ENCODE peak calls at places on chromosomes 6 and 20, in five cellular contexts. W is K562, T is GM12878, A is HepG2, G is H1. B is an unnamed sample.

GRCh38 chr6:14804444-14805210 is 441.2 kb upstream of the JARID2 start:
- DNase-seq in W (no peak), T (no peak), A (peak), G (no peak), B (no peak)

GRCh38 chr6:6751615-6752014 is 163.1 kb downstream of the LY86 start:
- DNase-seq in W (peak), T (no peak), A (no peak), G (no peak), B (peak)

GRCh38 chr20:36593347-36593746 is 12.2 kb upstream of the RAB5IF start:
- DNase-seq in W (no peak), T (no peak), A (no peak), G (no peak), B (no peak)

GRCh38 chr6:93341900-93342613 is 77.3 kb downstream of the EPHA7 start:
- DNase-seq in W (no peak), T (no peak), A (no peak), G (no peak), B (no peak)

GRCh38 chr6:51934098-51934497 is 153.3 kb downstream of the PKHD1 start:
- DNase-seq in W (peak), T (no peak), A (peak), G (peak), B (peak)

GRCh38 chr20:4130404-4131189 is 115.2 kb upstream of the RNF24 start:
- DNase-seq in W (peak), T (no peak), A (no peak), G (no peak), B (no peak)

GRCh38 chr6:44029489-44030185 is 97.6 kb downstream of the MRPL14 start:
- DNase-seq in W (no peak), T (no peak), A (no peak), G (no peak), B (no peak)

GRCh38 chr6:130558131-130558530 is 192.3 kb downstream of the TMEM200A start:
- DNase-seq in W (no peak), T (no peak), A (no peak), G (no peak), B (no peak)

GRCh38 chr6:100617633-100618348 is 153.1 kb upstream of the SIM1 start:
- DNase-seq in W (no peak), T (no peak), A (no peak), G (no peak), B (no peak)

GRCh38 chr6:162849269-162849668 is 121.5 kb downstream of the PACRG start:
- DNase-seq in W (no peak), T (no peak), A (no peak), G (no peak), B (no peak)

GRCh38 chr6:135280375-135281136 is 99.4 kb downstream of the MYB start:
- DNase-seq in W (peak), T (no peak), A (no peak), G (no peak), B (no peak)

GRCh38 chr6:126063512-126064146 is 77.3 kb downstream of the TRMT11 start:
- DNase-seq in W (no peak), T (no peak), A (no peak), G (peak), B (no peak)

GRCh38 chr6:159681104-159681503 is 11.9 kb downstream of the SOD2 start:
- DNase-seq in W (no peak), T (no peak), A (no peak), G (no peak), B (no peak)

GRCh38 chr6:50819527-50819905 is 845 bp downstream of the TFAP2B start:
- DNase-seq in W (no peak), T (no peak), A (no peak), G (no peak), B (no peak)

GRCh38 chr6:14177413-14178082 is 60.0 kb downstream of the CD83 start:
- DNase-seq in W (no peak), T (no peak), A (no peak), G (no peak), B (no peak)

GRCh38 chr6:108120311-108120710 is 45.5 kb upstream of the NR2E1 start:
- DNase-seq in W (no peak), T (no peak), A (no peak), G (no peak), B (no peak)

GRCh38 chr20:36854343-36855240 is 21.3 kb upstream of the TLDC2 start:
- DNase-seq in W (no peak), T (no peak), A (no peak), G (no peak), B (no peak)

GRCh38 chr6:95127266-95127665 is 450.1 kb upstream of the MANEA start:
- DNase-seq in W (no peak), T (no peak), A (no peak), G (no peak), B (no peak)

GRCh38 chr20:41218466-41218865 is 81.1 kb downstream of the PLCG1 start:
- DNase-seq in W (no peak), T (no peak), A (no peak), G (no peak), B (no peak)

GRCh38 chr6:82397962-82398692 is 34.5 kb downstream of the TPBG start:
- DNase-seq in W (no peak), T (no peak), A (no peak), G (no peak), B (no peak)

GRCh38 chr6:47161176-47161687 is 119.1 kb upstream of the ADGRF1 start:
- DNase-seq in W (no peak), T (no peak), A (no peak), G (no peak), B (peak)

GRCh38 chr20:24453917-24454316 is 15.5 kb upstream of the SYNDIG1 start:
- DNase-seq in W (no peak), T (no peak), A (no peak), G (no peak), B (no peak)

GRCh38 chr6:152277826-152278247 is 359.3 kb downstream of the SYNE1 start:
- DNase-seq in W (no peak), T (no peak), A (peak), G (no peak), B (no peak)

GRCh38 chr6:170021579-170021978 is 269.3 kb downstream of the DLL1 start:
- DNase-seq in W (no peak), T (no peak), A (no peak), G (no peak), B (no peak)

GRCh38 chr6:170017603-170018274 is 266.3 kb downstream of the ERMARD start:
- DNase-seq in W (no peak), T (no peak), A (no peak), G (no peak), B (no peak)

GRCh38 chr6:170020041-170020583 is 268.7 kb downstream of the ERMARD start:
- DNase-seq in W (no peak), T (no peak), A (no peak), G (no peak), B (no peak)

GRCh38 chr6:170018422-170019258 is 267.2 kb downstream of the ERMARD start:
- DNase-seq in W (no peak), T (no peak), A (no peak), G (no peak), B (no peak)

GRCh38 chr6:170019259-170020040 is 268.0 kb downstream of the ERMARD start:
- DNase-seq in W (no peak), T (no peak), A (no peak), G (no peak), B (no peak)
- TF ChIP-seq CEBPB in W (no peak), T (no peak), A (no peak), G (no peak), B (no peak)

GRCh38 chr6:33815854-33816253 is 12.1 kb upstream of the MLN start:
- DNase-seq in W (peak), T (no peak), A (no peak), G (no peak), B (peak)
- TF ChIP-seq SRF in W (no peak), T (no peak), A (no peak), G (no peak), B (no peak)

DNA sequence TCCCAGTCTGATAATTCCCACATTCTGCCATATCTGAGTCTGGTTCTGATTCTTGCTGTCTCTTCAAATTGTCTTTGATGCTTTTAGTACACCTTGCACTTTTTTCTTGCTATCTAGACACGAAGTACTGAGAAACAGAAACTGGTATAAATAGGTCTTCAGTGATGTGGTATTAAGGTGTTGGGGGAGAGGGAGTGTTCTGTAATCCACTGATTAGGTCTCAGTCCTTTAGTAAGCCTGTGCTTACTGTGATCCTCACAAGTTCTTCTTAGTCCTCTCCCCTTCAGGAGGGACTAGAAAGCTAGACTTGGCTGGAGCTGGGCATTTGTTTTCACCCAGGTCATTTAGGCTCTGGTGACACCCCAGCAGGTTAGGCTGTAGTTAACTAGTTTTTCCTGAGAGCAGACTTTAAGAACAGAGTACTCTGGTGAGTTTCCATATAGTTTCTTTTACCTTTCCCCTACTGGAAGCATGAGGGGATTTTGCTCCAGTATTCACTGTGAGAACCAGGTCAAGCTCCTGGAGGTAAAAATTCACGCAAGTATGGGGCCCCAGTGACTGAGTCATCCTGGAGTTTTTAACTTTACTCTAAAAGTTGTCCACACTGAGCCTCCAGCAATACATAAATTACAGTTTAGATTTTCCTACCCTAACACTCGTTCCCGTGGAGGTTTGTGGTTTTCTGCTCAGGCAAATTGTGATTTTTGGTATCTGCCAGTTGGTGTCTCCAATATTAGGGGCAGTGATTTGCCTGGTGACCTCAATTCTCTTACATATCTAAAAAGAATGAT is 154.6 kb downstream of the CDKAL1 start:
- DNase-seq in W (peak), T (peak), A (no peak), G (no peak), B (no peak)
- TF ChIP-seq CEBPB in W (no peak), T (no peak), A (no peak), G (no peak), B (no peak)

GRCh38 chr20:34942301-34942700 is 13.3 kb downstream of the GSS start:
- DNase-seq in W (no peak), T (no peak), A (no peak), G (no peak), B (no peak)

GRCh38 chr20:34940126-34940525 is 15.5 kb downstream of the GSS start:
- DNase-seq in W (no peak), T (no peak), A (no peak), G (no peak), B (no peak)

GRCh38 chr20:34941224-34941623 is 14.4 kb downstream of the GSS start:
- DNase-seq in W (no peak), T (no peak), A (no peak), G (no peak), B (no peak)

GRCh38 chr20:34943808-34944568 is 11.6 kb downstream of the GSS start:
- DNase-seq in W (no peak), T (no peak), A (no peak), G (no peak), B (peak)

GRCh38 chr20:34938466-34939163 is 17.0 kb downstream of the GSS start:
- DNase-seq in W (no peak), T (no peak), A (no peak), G (no peak), B (no peak)
- TF ChIP-seq SRF in W (no peak), T (no peak), A (no peak), G (no peak), B (no peak)

GRCh38 chr6:113997106-113997505 is 26.2 kb upstream of the HDAC2 start:
- DNase-seq in W (no peak), T (no peak), A (no peak), G (no peak), B (peak)

GRCh38 chr6:113998811-113999210 is 27.9 kb upstream of the HDAC2 start:
- DNase-seq in W (no peak), T (no peak), A (no peak), G (no peak), B (no peak)

GRCh38 chr6:113995632-113996031 is 24.7 kb upstream of the HDAC2 start:
- DNase-seq in W (no peak), T (no peak), A (peak), G (no peak), B (peak)

GRCh38 chr6:113999284-113999683 is 28.3 kb upstream of the HDAC2 start:
- DNase-seq in W (no peak), T (no peak), A (no peak), G (no peak), B (no peak)

GRCh38 chr6:113994934-113995342 is 24.0 kb upstream of the HDAC2 start:
- DNase-seq in W (peak), T (no peak), A (peak), G (no peak), B (peak)
- TF ChIP-seq CEBPB in W (no peak), T (no peak), A (peak), G (peak), B (peak)

GRCh38 chr6:139376054-139376355 is 1.6 kb upstream of the CITED2 start:
- DNase-seq in W (peak), T (peak), A (no peak), G (no peak), B (no peak)
- TF ChIP-seq SRF in W (no peak), T (no peak), A (no peak), G (no peak), B (no peak)

GRCh38 chr6:140846518-140847277 is 1286.0 kb upstream of the GJE1 start:
- DNase-seq in W (no peak), T (no peak), A (no peak), G (no peak), B (no peak)
- TF ChIP-seq CEBPB in W (no peak), T (no peak), A (no peak), G (no peak), B (no peak)

DNA sequence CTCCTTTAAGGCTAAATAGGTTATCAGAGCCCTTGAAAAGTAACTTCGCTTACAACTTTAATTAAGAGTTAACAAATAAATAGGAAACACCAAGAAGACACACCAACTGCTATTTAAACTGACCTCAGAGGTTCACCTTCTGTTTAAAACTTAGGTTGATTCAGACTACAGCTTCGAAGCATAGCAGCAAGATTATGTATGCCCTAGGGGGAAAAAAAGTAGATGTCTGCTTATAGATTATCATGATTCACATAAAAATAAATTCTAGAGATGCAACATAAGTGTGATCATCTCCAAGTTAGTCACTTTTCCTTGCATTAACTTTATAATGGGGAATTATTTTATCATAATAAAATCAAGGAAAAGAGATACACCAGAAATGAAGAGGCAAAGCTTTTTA is 8.9 kb downstream of the PNISR start:
- DNase-seq in W (no peak), T (no peak), A (no peak), G (no peak), B (no peak)
- TF ChIP-seq SRF in W (no peak), T (no peak), A (no peak), G (no peak), B (no peak)

DNA sequence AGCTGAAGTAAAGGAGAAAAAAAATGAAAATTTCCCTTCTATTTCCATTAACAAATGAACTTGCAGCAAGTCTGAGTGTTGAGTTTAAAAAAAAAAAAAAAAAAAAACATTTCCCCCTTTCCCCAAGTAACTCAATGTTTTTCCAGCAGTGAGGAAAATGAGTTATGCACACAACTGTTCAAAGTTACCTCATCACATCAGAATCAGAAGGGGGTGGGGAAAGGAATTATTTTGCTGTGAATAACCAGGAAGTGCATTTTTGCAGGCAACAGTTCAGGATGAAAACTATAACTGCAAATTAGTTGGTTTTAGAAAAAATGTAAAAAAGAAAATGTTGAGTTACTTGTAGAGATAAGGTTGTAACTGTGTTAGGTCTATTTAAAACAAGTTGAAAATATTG is 568.9 kb upstream of the CITED2 start:
- DNase-seq in W (no peak), T (no peak), A (peak), G (no peak), B (no peak)
- TF ChIP-seq CEBPB in W (no peak), T (no peak), A (no peak), G (no peak), B (no peak)

GRCh38 chr6:147154454-147154853 is 49.8 kb upstream of the STXBP5 start:
- DNase-seq in W (no peak), T (no peak), A (peak), G (no peak), B (no peak)
- TF ChIP-seq SRF in W (no peak), T (no peak), A (no peak), G (no peak), B (no peak)

B was measured in HCT116.